ENCODE peak calls at places on chromosomes 4 and X, in four cellular contexts. A, O, L and B are unnamed samples. For H3K4me1, the result is how much of the 10 kb centered on the place peaks cover.

GRCh38 chrX:72268601-72269365 is 8.3 kb downstream of the RPS4X start:
- DNase-seq in A (no peak), O (no peak), L (no peak), B (peak)

GRCh38 chr4:108783666-108784463 is 21.0 kb upstream of the ETNPPL start:
- DNase-seq in A (no peak), O (no peak), L (no peak), B (no peak)

GRCh38 chr4:185911556-185912064 is 99.6 kb upstream of the SORBS2 start:
- DNase-seq in A (no peak), O (no peak), L (no peak), B (no peak)

GRCh38 chrX:51456814-51457213 is 39.6 kb downstream of the NUDT11 start:
- DNase-seq in A (no peak), O (no peak), L (no peak), B (no peak)

GRCh38 chrX:130005408-130005807 is 23.0 kb downstream of the BCORL1 start:
- DNase-seq in A (no peak), O (no peak), L (no peak), B (no peak)

GRCh38 chr4:12689457-12689856 is 794.7 kb downstream of the RAB28 start:
- DNase-seq in A (no peak), O (no peak), L (no peak), B (no peak)

GRCh38 chr4:3295837-3296624 is 3.2 kb downstream of the RGS12 start:
- DNase-seq in A (no peak), O (no peak), L (no peak), B (peak)

GRCh38 chr4:76420901-76421581 is at the start of gene CCDC158:
- DNase-seq in A (peak), O (peak), L (no peak), B (no peak)

GRCh38 chr4:76802546-76803021 is 95.4 kb downstream of the SOWAHB start:
- DNase-seq in A (no peak), O (no peak), L (no peak), B (no peak)

GRCh38 chrX:74931214-74931613 is 6.0 kb upstream of the NEXMIF start:
- DNase-seq in A (no peak), O (no peak), L (no peak), B (no peak)

GRCh38 chr4:127782275-127783025 is at the start of gene HSPA4L:
- DNase-seq in A (peak), O (no peak), L (peak), B (peak)

GRCh38 chr4:185421366-185422124 is 4.2 kb downstream of the UFSP2 start:
- DNase-seq in A (no peak), O (no peak), L (no peak), B (no peak)

DNA sequence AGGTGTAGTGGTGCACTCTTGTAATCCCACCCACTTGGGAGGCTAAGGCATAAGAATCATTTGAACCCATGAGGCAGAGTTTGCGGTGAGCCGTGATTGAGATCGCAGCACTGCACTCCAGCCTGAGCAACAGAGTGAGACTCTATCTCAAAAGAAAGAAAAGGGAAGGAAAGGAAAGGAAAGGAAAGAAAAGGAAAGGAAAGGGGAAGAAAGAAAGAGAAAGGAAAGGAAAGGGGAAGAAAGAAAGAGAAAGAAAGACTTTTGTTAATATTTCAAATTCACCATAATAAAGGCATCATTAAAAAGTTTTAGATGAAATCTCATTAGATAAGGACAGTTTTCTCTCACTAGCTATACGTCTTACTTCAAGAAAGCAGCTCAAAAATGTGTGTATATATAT is 660.5 kb upstream of the ATOH1 start:
- DNase-seq in A (no peak), O (no peak), L (no peak), B (no peak)
- H3K27ac ChIP-seq in A (no peak), O (no peak), L (no peak), B (no peak)

GRCh38 chr4:6706173-6706572 is 3.5 kb downstream of the MRFAP1L1 start:
- DNase-seq in A (no peak), O (no peak), L (no peak), B (no peak)
- H3K4me1 ChIP-seq in A (half or more), O (under half), L (half or more), B (under half)

GRCh38 chrX:39689374-39690104 is 408.2 kb downstream of the BCOR start:
- DNase-seq in A (no peak), O (peak), L (no peak), B (no peak)
- H3K27ac ChIP-seq in A (peak), O (peak), L (no peak), B (peak)

GRCh38 chr4:86274642-86275041 is 85.2 kb downstream of the MAPK10 start:
- DNase-seq in A (no peak), O (no peak), L (no peak), B (no peak)

GRCh38 chr4:86283341-86283740 is 76.5 kb downstream of the MAPK10 start:
- DNase-seq in A (no peak), O (no peak), L (no peak), B (no peak)

GRCh38 chr4:86279247-86279960 is 80.4 kb downstream of the MAPK10 start:
- DNase-seq in A (no peak), O (no peak), L (no peak), B (no peak)

GRCh38 chr4:86280246-86280645 is 79.6 kb downstream of the MAPK10 start:
- DNase-seq in A (no peak), O (no peak), L (no peak), B (no peak)
- H3K4me1 ChIP-seq in A (under half), O (under half), L (under half), B (under half)

DNA sequence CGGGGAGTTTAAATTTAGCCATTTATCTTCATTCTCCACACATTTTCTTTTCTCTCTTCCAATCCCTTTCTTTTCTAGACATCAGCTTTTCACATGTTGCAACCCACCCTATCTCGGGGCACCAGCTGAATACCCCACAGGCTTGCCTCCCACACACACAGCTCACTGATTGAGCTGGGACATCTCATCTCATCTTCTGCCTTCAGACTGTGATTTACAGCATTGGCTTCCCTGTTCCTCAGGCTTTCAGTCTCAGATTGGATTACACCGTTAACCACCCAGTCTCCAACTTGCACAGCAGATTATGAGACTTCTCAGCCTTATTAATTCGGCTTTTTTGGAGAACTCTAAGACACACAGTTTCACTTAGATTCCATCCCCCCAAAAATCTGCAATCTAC is 93.7 kb downstream of the PRSS12 start:
- DNase-seq in A (no peak), O (no peak), L (no peak), B (no peak)
- H3K27ac ChIP-seq in A (no peak), O (no peak), L (no peak), B (no peak)

DNA sequence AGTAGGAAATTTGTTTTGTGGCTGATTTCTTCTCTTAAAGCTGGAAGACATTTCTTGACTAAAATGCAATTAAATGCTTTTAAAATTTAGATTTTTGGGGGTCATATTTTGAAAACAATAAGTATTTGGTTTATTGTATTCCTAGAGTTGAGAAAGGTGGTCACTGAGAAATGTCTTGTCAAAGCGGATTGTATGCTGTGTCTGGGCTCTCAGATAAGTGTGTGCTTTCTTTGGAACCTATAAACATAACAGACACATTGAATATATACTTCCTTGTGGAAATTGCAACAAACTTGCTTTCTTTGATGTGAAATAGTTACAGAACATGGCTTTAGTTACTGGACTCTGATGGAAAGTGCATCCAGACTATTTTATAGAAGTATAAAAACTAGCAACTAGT is 75.4 kb downstream of the AFF1 start:
- DNase-seq in A (no peak), O (no peak), L (no peak), B (no peak)
- H3K4me1 ChIP-seq in A (half or more), O (under half), L (half or more), B (under half)

GRCh38 chrX:55489315-55490009 is at the start of gene USP51:
- DNase-seq in A (peak), O (peak), L (no peak), B (no peak)

GRCh38 chrX:55488268-55488558 is 1.4 kb downstream of the USP51 start:
- DNase-seq in A (no peak), O (no peak), L (no peak), B (no peak)

GRCh38 chrX:55490974-55491373 is 1.3 kb upstream of the USP51 start:
- DNase-seq in A (no peak), O (no peak), L (no peak), B (no peak)

GRCh38 chrX:55488559-55489314 is 911 bp downstream of the USP51 start:
- DNase-seq in A (peak), O (peak), L (peak), B (peak)

DNA sequence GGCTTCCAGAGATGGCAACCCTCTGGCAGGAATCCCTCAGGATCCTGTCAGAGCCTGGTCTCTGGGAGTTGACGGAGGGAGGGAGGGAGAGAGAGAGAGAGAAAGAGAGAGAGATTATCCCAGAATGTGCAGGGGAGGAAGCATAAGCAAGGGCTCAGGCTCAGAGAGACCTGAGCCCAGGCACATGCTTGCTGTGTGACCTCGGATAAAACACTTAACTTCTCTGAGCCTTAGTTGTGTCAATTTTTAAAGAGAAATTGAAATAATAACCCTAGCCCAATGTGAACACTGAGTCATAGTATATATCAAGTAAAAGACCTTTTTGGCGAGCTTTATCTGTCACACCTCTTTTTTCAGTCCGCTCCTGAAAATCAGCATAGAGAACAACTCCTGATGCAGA is 473 bp upstream of the USP51 start:
- DNase-seq in A (no peak), O (no peak), L (no peak), B (no peak)
- H3K27ac ChIP-seq in A (peak), O (peak), L (peak), B (no peak)

GRCh38 chr4:7632971-7633370 is 198.2 kb upstream of the PSAPL1 start:
- DNase-seq in A (no peak), O (no peak), L (no peak), B (no peak)
- H3K4me1 ChIP-seq in A (under half), O (under half), L (under half), B (under half)